ENCODE peak calls at places on chromosomes 2 and 18, in seven cellular contexts. Z, V, I, S, M, F and H are unnamed samples.

GRCh38 chr18:76131738-76132137 is 363.3 kb downstream of the ZNF516 start:
- DNase-seq in Z (no peak), V (no peak), I (no peak), S (no peak), M (no peak), F (no peak), H (no peak)

GRCh38 chr2:164737612-164738081 is 104.0 kb downstream of the COBLL1 start:
- DNase-seq in Z (peak), V (peak), I (peak), S (peak), M (peak), F (no peak), H (no peak)

GRCh38 chr2:149017116-149017985 is 21.1 kb upstream of the LYPD6B start:
- DNase-seq in Z (peak), V (peak), I (peak), S (peak), M (no peak), F (peak), H (peak)

GRCh38 chr2:32212293-32212692 is 46.6 kb downstream of the SLC30A6 start:
- DNase-seq in Z (no peak), V (no peak), I (no peak), S (no peak), M (no peak), F (no peak), H (no peak)

GRCh38 chr18:3454365-3455089 is 4.6 kb downstream of the TGIF1 start:
- DNase-seq in Z (peak), V (peak), I (no peak), S (no peak), M (no peak), F (peak), H (no peak)

GRCh38 chr2:73112026-73112912 is 479 bp downstream of the RAB11FIP5 start:
- DNase-seq in Z (peak), V (no peak), I (peak), S (peak), M (no peak), F (peak), H (peak)

GRCh38 chr2:174957049-174957448 is 48.1 kb downstream of the CHN1 start:
- DNase-seq in Z (no peak), V (no peak), I (no peak), S (no peak), M (no peak), F (no peak), H (no peak)

GRCh38 chr2:59398081-59398480 is 1155.4 kb downstream of the BCL11A start:
- DNase-seq in Z (no peak), V (no peak), I (no peak), S (no peak), M (no peak), F (no peak), H (no peak)

GRCh38 chr18:6414118-6414722 is 491 bp downstream of the L3MBTL4 start:
- DNase-seq in Z (peak), V (no peak), I (peak), S (no peak), M (no peak), F (no peak), H (no peak)

GRCh38 chr18:78721281-78721949 is 258.2 kb upstream of the SALL3 start:
- DNase-seq in Z (no peak), V (no peak), I (no peak), S (no peak), M (no peak), F (no peak), H (no peak)

GRCh38 chr2:181937473-181937872 is 45.9 kb downstream of the ITPRID2 start:
- DNase-seq in Z (no peak), V (no peak), I (no peak), S (no peak), M (no peak), F (no peak), H (no peak)

GRCh38 chr2:83435989-83436388 is 1023.1 kb downstream of the SUCLG1 start:
- DNase-seq in Z (no peak), V (no peak), I (no peak), S (no peak), M (no peak), F (no peak), H (no peak)

GRCh38 chr2:227191367-227191766 is 26.9 kb downstream of the COL4A3 start:
- DNase-seq in Z (no peak), V (no peak), I (no peak), S (no peak), M (no peak), F (no peak), H (no peak)

GRCh38 chr18:48919547-48919946 is 31.2 kb downstream of the SMAD7 start:
- DNase-seq in Z (no peak), V (no peak), I (peak), S (no peak), M (no peak), F (no peak), H (no peak)

GRCh38 chr2:1750935-1751767 is 6.8 kb upstream of the PXDN start:
- DNase-seq in Z (peak), V (peak), I (peak), S (peak), M (no peak), F (peak), H (no peak)

GRCh38 chr2:104862061-104862941 is 8.4 kb downstream of the POU3F3 start:
- DNase-seq in Z (no peak), V (peak), I (no peak), S (no peak), M (no peak), F (no peak), H (no peak)

GRCh38 chr2:199356412-199356811 is 101.3 kb downstream of the SATB2 start:
- DNase-seq in Z (peak), V (no peak), I (no peak), S (no peak), M (no peak), F (no peak), H (no peak)

GRCh38 chr18:23438608-23439366 is 14.3 kb upstream of the RIOK3 start:
- DNase-seq in Z (no peak), V (no peak), I (no peak), S (no peak), M (no peak), F (no peak), H (no peak)

GRCh38 chr2:187567126-187567525 is 12.9 kb upstream of the TFPI start:
- DNase-seq in Z (peak), V (no peak), I (no peak), S (no peak), M (no peak), F (no peak), H (no peak)